ENCODE peak calls at places on chromosome 22, in six cellular contexts. C, J, S, B, O and R are unnamed samples.

GRCh38 chr22:29555065-29555644 is 1.6 kb upstream of the THOC5 start:
- DNase-seq in C (no peak), J (no peak), S (no peak), B (no peak), O (no peak), R (no peak)

GRCh38 chr22:37703906-37704305 is 7.1 kb downstream of the TRIOBP start:
- DNase-seq in C (no peak), J (no peak), S (no peak), B (no peak), O (no peak), R (no peak)

GRCh38 chr22:17949926-17950473 is 74.4 kb downstream of the MICAL3 start:
- DNase-seq in C (no peak), J (no peak), S (peak), B (no peak), O (no peak), R (no peak)

GRCh38 chr22:35777335-35777975 is 59.8 kb downstream of the APOL5 start:
- DNase-seq in C (peak), J (no peak), S (peak), B (peak), O (no peak), R (peak)

GRCh38 chr22:37904572-37905533 is 1.2 kb upstream of the MICALL1 start:
- DNase-seq in C (peak), J (no peak), S (peak), B (peak), O (peak), R (peak)

GRCh38 chr22:39220897-39221850 is 23.6 kb downstream of the PDGFB start:
- DNase-seq in C (no peak), J (no peak), S (peak), B (no peak), O (no peak), R (no peak)

GRCh38 chr22:37739611-37740049 is 42.8 kb downstream of the TRIOBP start:
- DNase-seq in C (no peak), J (no peak), S (no peak), B (no peak), O (no peak), R (no peak)

GRCh38 chr22:49008682-49009235 is 818.9 kb downstream of the BRD1 start:
- DNase-seq in C (no peak), J (no peak), S (no peak), B (no peak), O (no peak), R (no peak)

GRCh38 chr22:41619979-41620645 is 731 bp downstream of the DESI1 start:
- DNase-seq in C (peak), J (peak), S (peak), B (peak), O (no peak), R (no peak)

GRCh38 chr22:30636226-30637077 is 871 bp downstream of the SLC35E4 start:
- DNase-seq in C (no peak), J (no peak), S (peak), B (no peak), O (no peak), R (no peak)